ENCODE peak calls at places on chromosomes 1 and 21, in four cellular contexts. E, Q, M and Z are unnamed samples.

GRCh38 chr1:152886090-152886489 is 8.0 kb downstream of the SMCP start:
- DNase-seq in E (no peak), Q (no peak), M (no peak), Z (no peak)

GRCh38 chr21:45550552-45551210 is 8.4 kb upstream of the SLC19A1 start:
- DNase-seq in E (peak), Q (peak), M (no peak), Z (no peak)

GRCh38 chr1:152189657-152190442 is 30.8 kb upstream of the RPTN start:
- DNase-seq in E (peak), Q (peak), M (no peak), Z (peak)

GRCh38 chr1:156246762-156247459 is 945 bp downstream of the PAQR6 start:
- DNase-seq in E (no peak), Q (no peak), M (no peak), Z (no peak)

GRCh38 chr1:207903053-207903452 is 7.9 kb downstream of the CD34 start:
- DNase-seq in E (no peak), Q (no peak), M (no peak), Z (no peak)

GRCh38 chr1:184911103-184911502 is 63.2 kb downstream of the NIBAN1 start:
- DNase-seq in E (no peak), Q (no peak), M (no peak), Z (no peak)

GRCh38 chr1:201885531-201886075 is 3.1 kb upstream of the SHISA4 start:
- DNase-seq in E (peak), Q (no peak), M (no peak), Z (no peak)

GRCh38 chr1:206654826-206655225 is 19.5 kb downstream of the DYRK3 start:
- DNase-seq in E (no peak), Q (no peak), M (no peak), Z (no peak)

GRCh38 chr1:7339953-7340352 is 431.1 kb upstream of the VAMP3 start:
- DNase-seq in E (no peak), Q (no peak), M (no peak), Z (no peak)

GRCh38 chr1:223556414-223557124 is 108.9 kb downstream of the CAPN8 start:
- DNase-seq in E (no peak), Q (peak), M (no peak), Z (no peak)

GRCh38 chr1:162689745-162690671 is 57.7 kb downstream of the DDR2 start:
- DNase-seq in E (no peak), Q (no peak), M (no peak), Z (no peak)

GRCh38 chr1:218433744-218434143 is 88.6 kb downstream of the TGFB2 start:
- DNase-seq in E (no peak), Q (no peak), M (no peak), Z (no peak)

GRCh38 chr1:184590163-184590750 is 164.4 kb downstream of the EDEM3 start:
- DNase-seq in E (no peak), Q (no peak), M (no peak), Z (no peak)

GRCh38 chr1:5999711-6000443 is 7.7 kb upstream of the NPHP4 start:
- DNase-seq in E (peak), Q (no peak), M (no peak), Z (no peak)

GRCh38 chr1:42177551-42177981 is 13.0 kb upstream of the GUCA2A start:
- DNase-seq in E (no peak), Q (no peak), M (no peak), Z (no peak)

GRCh38 chr1:119880063-119880462 is 16.3 kb downstream of the ADAM30 start:
- DNase-seq in E (no peak), Q (no peak), M (no peak), Z (no peak)

GRCh38 chr1:40802078-40803075 is 18.8 kb downstream of the KCNQ4 start:
- DNase-seq in E (peak), Q (peak), M (no peak), Z (no peak)

GRCh38 chr1:89356658-89357400 is 7.0 kb upstream of the GBP6 start:
- DNase-seq in E (no peak), Q (no peak), M (peak), Z (no peak)

GRCh38 chr1:173421266-173421665 is 55.9 kb upstream of the PRDX6 start:
- DNase-seq in E (no peak), Q (no peak), M (no peak), Z (no peak)

GRCh38 chr1:87252406-87252805 is 76.3 kb upstream of the LMO4 start:
- DNase-seq in E (no peak), Q (no peak), M (no peak), Z (no peak)

GRCh38 chr21:41141031-41141457 is 26.9 kb upstream of the BACE2 start:
- DNase-seq in E (no peak), Q (no peak), M (no peak), Z (no peak)

GRCh38 chr1:116490588-116490987 is 80.2 kb downstream of the CD58 start:
- DNase-seq in E (no peak), Q (no peak), M (no peak), Z (no peak)

GRCh38 chr1:174659823-174660222 is 212.1 kb downstream of the GPR52 start:
- DNase-seq in E (no peak), Q (no peak), M (no peak), Z (no peak)